ENCODE peak calls at places on chromosome 16, in ten cellular contexts. P is mucosa of descending colon, D is C1 segment of cervical spinal cord, W is BJ, F is activated T-cell treated with anti-CD3 and anti-CD28 coated beads for 1 hour, C is COR-L47, R is left colon, B is Daoy, M is colonic mucosa, Y is HTR-8/SVneo. A is an unnamed sample.
A peak's percentile ranks its signal among the peaks of the same experiment; 100 is the strongest.

GRCh38 chr16:88508868-88509748 is 56.0 kb downstream of the ZFPM1 start:
- DNase-seq in P (peak; percentile 69), D (no peak), W (no peak), F (no peak), C (no peak), R (peak; percentile 67), B (no peak), M (peak; percentile 81), Y (no peak), A (no peak)

GRCh38 chr16:88566158-88566557 is 4.0 kb upstream of the ZC3H18 start:
- DNase-seq in P (no peak), D (no peak), W (peak; percentile 16), F (no peak), C (no peak), R (no peak), B (peak; percentile 64), M (no peak), Y (no peak), A (no peak)

GRCh38 chr16:82160226-82160625 is 9.8 kb downstream of the MPHOSPH6 start:
- DNase-seq in P (no peak), D (no peak), W (no peak), F (no peak), C (no peak), R (no peak), B (no peak), M (no peak), Y (no peak), A (no peak)

GRCh38 chr16:30758988-30759461 is 2.8 kb downstream of the CFAP119 start:
- DNase-seq in P (peak; percentile 24), D (no peak), W (no peak), F (no peak), C (no peak), R (no peak), B (no peak), M (no peak), Y (no peak), A (peak; percentile 56)

GRCh38 chr16:68093816-68094613 is 8.8 kb downstream of the NFATC3 start:
- DNase-seq in P (no peak), D (peak; percentile 32), W (no peak), F (no peak), C (no peak), R (no peak), B (no peak), M (no peak), Y (no peak), A (no peak)

GRCh38 chr16:46687486-46687885 is 1.5 kb downstream of the VPS35 start:
- DNase-seq in P (no peak), D (no peak), W (no peak), F (no peak), C (no peak), R (no peak), B (no peak), M (no peak), Y (no peak), A (no peak)

GRCh38 chr16:2015117-2015946 is 4.3 kb upstream of the NPW start:
- DNase-seq in P (peak; percentile 82), D (no peak), W (no peak), F (no peak), C (no peak), R (peak; percentile 74), B (peak; percentile 71), M (peak; percentile 80), Y (no peak), A (no peak)

GRCh38 chr16:67719778-67720144 is 645 bp upstream of the GFOD2 start:
- DNase-seq in P (peak; percentile 33), D (peak; percentile 67), W (no peak), F (no peak), C (no peak), R (peak; percentile 21), B (peak; percentile 40), M (peak; percentile 52), Y (peak; percentile 66), A (no peak)

A was measured in kidney.